ENCODE peak calls at places on chromosomes 1 and 21, in eight cellular contexts. One of them, this sample, is unnamed.

GRCh38 chr1:40404670-40405462 is 31.3 kb downstream of the SMAP2 start:
- DNase-seq in upper lobe of left lung: no peak
- DNase-seq in GM12891: no peak
- DNase-seq in lower leg skin: no peak
- DNase-seq in adrenal gland: no peak
- DNase-seq in sigmoid colon: no peak
- DNase-seq in uterus: no peak
- DNase-seq in breast epithelium: no peak
- DNase-seq in this sample: peak

GRCh38 chr21:45138199-45139002 is 64.0 kb downstream of the ADARB1 start:
- DNase-seq in adrenal gland: peak
- DNase-seq in sigmoid colon: peak
- DNase-seq in upper lobe of left lung: no peak
- DNase-seq in GM12891: peak
- DNase-seq in breast epithelium: no peak
- DNase-seq in lower leg skin: peak
- DNase-seq in uterus: peak
- DNase-seq in this sample: peak

GRCh38 chr1:180269848-180270766 is 40.0 kb downstream of the LHX4 start:
- DNase-seq in upper lobe of left lung: no peak
- DNase-seq in breast epithelium: no peak
- DNase-seq in GM12891: no peak
- DNase-seq in lower leg skin: peak
- DNase-seq in sigmoid colon: peak
- DNase-seq in uterus: no peak
- DNase-seq in adrenal gland: no peak
- DNase-seq in this sample: no peak

GRCh38 chr1:8211620-8212442 is 106.1 kb upstream of the SLC45A1 start:
- DNase-seq in uterus: no peak
- DNase-seq in sigmoid colon: peak
- DNase-seq in adrenal gland: peak
- DNase-seq in GM12891: no peak
- DNase-seq in upper lobe of left lung: peak
- DNase-seq in breast epithelium: no peak
- DNase-seq in lower leg skin: peak
- DNase-seq in this sample: no peak

GRCh38 chr1:38670544-38671122 is 188.9 kb downstream of the RRAGC start:
- DNase-seq in upper lobe of left lung: no peak
- DNase-seq in GM12891: no peak
- DNase-seq in lower leg skin: peak
- DNase-seq in breast epithelium: no peak
- DNase-seq in sigmoid colon: no peak
- DNase-seq in uterus: no peak
- DNase-seq in adrenal gland: no peak
- DNase-seq in this sample: no peak

GRCh38 chr1:156493154-156493631 is 7.4 kb downstream of the MEF2D start:
- DNase-seq in adrenal gland: no peak
- DNase-seq in breast epithelium: no peak
- DNase-seq in sigmoid colon: no peak
- DNase-seq in lower leg skin: no peak
- DNase-seq in uterus: no peak
- DNase-seq in upper lobe of left lung: no peak
- DNase-seq in GM12891: no peak
- DNase-seq in this sample: no peak

GRCh38 chr21:32807717-32808380 is 36.3 kb upstream of the PAXBP1 start:
- DNase-seq in breast epithelium: no peak
- DNase-seq in uterus: no peak
- DNase-seq in GM12891: no peak
- DNase-seq in upper lobe of left lung: no peak
- DNase-seq in lower leg skin: no peak
- DNase-seq in adrenal gland: no peak
- DNase-seq in sigmoid colon: no peak
- DNase-seq in this sample: no peak

GRCh38 chr21:43658769-43659135 is 536 bp downstream of the HSF2BP start:
- DNase-seq in GM12891: no peak
- DNase-seq in breast epithelium: no peak
- DNase-seq in upper lobe of left lung: peak
- DNase-seq in sigmoid colon: no peak
- DNase-seq in lower leg skin: peak
- DNase-seq in uterus: peak
- DNase-seq in adrenal gland: peak
- DNase-seq in this sample: no peak

GRCh38 chr1:109239580-109240068 is 9.7 kb upstream of the CELSR2 start:
- DNase-seq in uterus: no peak
- DNase-seq in GM12891: no peak
- DNase-seq in adrenal gland: no peak
- DNase-seq in breast epithelium: no peak
- DNase-seq in lower leg skin: no peak
- DNase-seq in upper lobe of left lung: no peak
- DNase-seq in sigmoid colon: peak
- DNase-seq in this sample: peak

GRCh38 chr1:166273618-166274017 is 106.8 kb upstream of the FAM78B start:
- DNase-seq in GM12891: no peak
- DNase-seq in breast epithelium: no peak
- DNase-seq in uterus: no peak
- DNase-seq in sigmoid colon: no peak
- DNase-seq in lower leg skin: no peak
- DNase-seq in adrenal gland: no peak
- DNase-seq in upper lobe of left lung: no peak
- DNase-seq in this sample: no peak

GRCh38 chr1:92509619-92510018 is 22.9 kb upstream of the GFI1 start:
- DNase-seq in breast epithelium: no peak
- DNase-seq in lower leg skin: no peak
- DNase-seq in GM12891: no peak
- DNase-seq in uterus: no peak
- DNase-seq in upper lobe of left lung: no peak
- DNase-seq in adrenal gland: no peak
- DNase-seq in sigmoid colon: no peak
- DNase-seq in this sample: no peak

DNA sequence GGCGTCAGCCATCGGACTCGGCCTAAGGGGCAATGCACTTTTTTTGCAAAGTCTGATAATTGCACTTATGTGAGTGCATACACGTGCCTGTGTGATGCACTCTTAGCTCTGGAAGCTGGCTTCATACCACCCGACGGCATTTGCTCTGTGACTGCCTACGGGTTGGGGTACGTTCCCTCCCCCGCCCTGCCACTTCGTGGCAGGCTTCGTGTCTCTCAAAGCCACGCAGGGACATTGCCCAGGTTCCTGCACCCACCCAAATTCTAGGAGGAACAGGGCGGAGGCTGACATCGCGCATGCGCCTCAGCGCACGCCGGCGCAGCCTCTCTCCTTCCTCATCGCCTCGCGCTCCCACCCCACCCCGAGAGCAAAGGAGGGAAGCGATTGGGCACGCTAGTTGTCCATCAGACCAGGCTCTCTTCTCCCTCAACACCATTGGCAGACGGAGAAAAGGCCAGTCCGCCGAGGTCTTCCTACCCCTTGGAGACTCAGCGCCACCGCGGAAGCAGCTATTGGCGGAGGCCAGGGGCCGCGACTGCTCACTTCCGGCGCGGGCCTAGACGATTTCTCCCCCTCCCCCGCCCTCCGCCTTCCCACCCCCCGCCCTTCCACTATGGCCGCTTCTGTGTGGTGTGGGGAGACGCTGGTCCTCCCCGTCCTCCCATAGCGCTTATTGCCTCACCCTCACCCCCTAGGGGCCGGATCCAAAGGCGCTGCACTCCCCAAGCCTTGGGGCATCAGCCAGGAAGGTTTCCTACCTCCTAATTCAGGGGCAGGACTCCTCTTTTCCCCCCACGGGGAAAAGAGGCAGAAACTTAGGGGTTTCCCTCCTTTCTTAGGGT is at the start of gene INTS3:
- DNase-seq in sigmoid colon: peak
- DNase-seq in lower leg skin: peak
- DNase-seq in GM12891: peak
- DNase-seq in upper lobe of left lung: peak
- DNase-seq in adrenal gland: peak
- DNase-seq in breast epithelium: peak
- DNase-seq in uterus: peak
- DNase-seq in this sample: peak
- TF ChIP-seq POLR2A in sigmoid colon: peak
- TF ChIP-seq POLR2A in lower leg skin: no peak
- TF ChIP-seq POLR2A in GM12891: peak
- TF ChIP-seq POLR2A in upper lobe of left lung: peak
- TF ChIP-seq POLR2A in adrenal gland: peak
- TF ChIP-seq POLR2A in breast epithelium: peak
- TF ChIP-seq POLR2A in uterus: peak
- TF ChIP-seq POLR2A in this sample: peak

DNA sequence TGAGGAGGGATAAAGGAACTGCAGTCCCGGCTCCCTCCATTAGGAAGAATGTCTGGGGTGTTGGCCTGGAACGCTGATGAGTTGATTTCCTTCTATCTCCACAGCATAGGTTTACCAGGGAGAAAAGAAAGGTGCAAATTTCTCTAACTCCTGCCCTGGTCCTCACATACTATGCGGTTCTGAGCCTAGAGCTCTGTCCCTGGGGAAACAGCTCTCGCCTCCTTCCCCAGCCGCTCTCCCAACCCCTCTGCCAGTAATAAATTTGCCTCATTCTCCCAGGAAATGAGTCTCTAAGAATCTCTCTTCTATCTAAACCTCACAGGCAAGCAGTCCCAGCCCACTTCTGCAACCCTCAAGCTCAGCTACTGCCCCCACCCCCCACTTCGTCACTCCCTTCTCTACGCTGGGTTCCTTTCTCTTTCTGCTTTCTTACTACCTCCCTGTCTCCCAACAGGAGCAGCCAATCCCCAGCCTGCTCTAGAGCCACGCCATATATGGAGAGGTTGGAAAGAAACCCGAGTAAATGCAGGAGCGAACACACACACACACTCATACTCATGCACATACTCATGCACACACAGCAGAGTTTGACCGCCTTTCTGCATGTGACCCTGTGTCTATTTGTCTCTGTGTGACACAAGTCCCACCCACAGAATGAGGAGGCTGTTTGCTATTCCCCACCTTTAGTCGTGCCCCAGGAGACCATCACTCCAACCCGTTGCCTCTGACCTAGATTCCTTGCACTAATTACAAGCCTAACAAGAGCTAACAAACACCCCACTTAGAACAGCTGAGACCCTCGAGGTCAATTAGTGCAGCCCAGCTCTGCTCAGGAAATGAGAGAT is 13.4 kb downstream of the PLEKHO1 start:
- DNase-seq in adrenal gland: peak
- DNase-seq in sigmoid colon: peak
- DNase-seq in uterus: peak
- DNase-seq in breast epithelium: peak
- DNase-seq in upper lobe of left lung: no peak
- DNase-seq in lower leg skin: peak
- DNase-seq in GM12891: no peak
- DNase-seq in this sample: peak
- TF ChIP-seq POLR2A in adrenal gland: peak
- TF ChIP-seq POLR2A in sigmoid colon: peak
- TF ChIP-seq POLR2A in uterus: peak
- TF ChIP-seq POLR2A in breast epithelium: peak
- TF ChIP-seq POLR2A in upper lobe of left lung: peak
- TF ChIP-seq POLR2A in lower leg skin: no peak
- TF ChIP-seq POLR2A in GM12891: peak
- TF ChIP-seq POLR2A in this sample: no peak

GRCh38 chr1:58814251-58815068 is 30.6 kb upstream of the JUN start:
- DNase-seq in lower leg skin: peak
- DNase-seq in upper lobe of left lung: peak
- DNase-seq in breast epithelium: peak
- DNase-seq in GM12891: no peak
- DNase-seq in sigmoid colon: peak
- DNase-seq in adrenal gland: peak
- DNase-seq in uterus: peak
- DNase-seq in this sample: peak

GRCh38 chr1:58815069-58815679 is 31.3 kb upstream of the JUN start:
- DNase-seq in sigmoid colon: peak
- DNase-seq in upper lobe of left lung: peak
- DNase-seq in GM12891: peak
- DNase-seq in breast epithelium: peak
- DNase-seq in lower leg skin: peak
- DNase-seq in adrenal gland: peak
- DNase-seq in uterus: peak
- DNase-seq in this sample: peak

GRCh38 chr1:58816747-58817221 is 32.9 kb upstream of the JUN start:
- DNase-seq in breast epithelium: no peak
- DNase-seq in upper lobe of left lung: no peak
- DNase-seq in uterus: no peak
- DNase-seq in lower leg skin: no peak
- DNase-seq in GM12891: no peak
- DNase-seq in adrenal gland: no peak
- DNase-seq in sigmoid colon: no peak
- DNase-seq in this sample: no peak

GRCh38 chr1:58815680-58816071 is 31.8 kb upstream of the JUN start:
- DNase-seq in GM12891: peak
- DNase-seq in lower leg skin: no peak
- DNase-seq in uterus: no peak
- DNase-seq in sigmoid colon: no peak
- DNase-seq in upper lobe of left lung: no peak
- DNase-seq in adrenal gland: peak
- DNase-seq in breast epithelium: no peak
- DNase-seq in this sample: no peak

GRCh38 chr1:58816072-58816746 is 32.4 kb upstream of the JUN start:
- DNase-seq in breast epithelium: peak
- DNase-seq in GM12891: peak
- DNase-seq in uterus: peak
- DNase-seq in upper lobe of left lung: peak
- DNase-seq in lower leg skin: peak
- DNase-seq in adrenal gland: peak
- DNase-seq in sigmoid colon: peak
- DNase-seq in this sample: peak
- TF ChIP-seq POLR2A in breast epithelium: no peak
- TF ChIP-seq POLR2A in GM12891: peak
- TF ChIP-seq POLR2A in uterus: peak
- TF ChIP-seq POLR2A in upper lobe of left lung: peak
- TF ChIP-seq POLR2A in lower leg skin: no peak
- TF ChIP-seq POLR2A in adrenal gland: peak
- TF ChIP-seq POLR2A in sigmoid colon: peak
- TF ChIP-seq POLR2A in this sample: peak

DNA sequence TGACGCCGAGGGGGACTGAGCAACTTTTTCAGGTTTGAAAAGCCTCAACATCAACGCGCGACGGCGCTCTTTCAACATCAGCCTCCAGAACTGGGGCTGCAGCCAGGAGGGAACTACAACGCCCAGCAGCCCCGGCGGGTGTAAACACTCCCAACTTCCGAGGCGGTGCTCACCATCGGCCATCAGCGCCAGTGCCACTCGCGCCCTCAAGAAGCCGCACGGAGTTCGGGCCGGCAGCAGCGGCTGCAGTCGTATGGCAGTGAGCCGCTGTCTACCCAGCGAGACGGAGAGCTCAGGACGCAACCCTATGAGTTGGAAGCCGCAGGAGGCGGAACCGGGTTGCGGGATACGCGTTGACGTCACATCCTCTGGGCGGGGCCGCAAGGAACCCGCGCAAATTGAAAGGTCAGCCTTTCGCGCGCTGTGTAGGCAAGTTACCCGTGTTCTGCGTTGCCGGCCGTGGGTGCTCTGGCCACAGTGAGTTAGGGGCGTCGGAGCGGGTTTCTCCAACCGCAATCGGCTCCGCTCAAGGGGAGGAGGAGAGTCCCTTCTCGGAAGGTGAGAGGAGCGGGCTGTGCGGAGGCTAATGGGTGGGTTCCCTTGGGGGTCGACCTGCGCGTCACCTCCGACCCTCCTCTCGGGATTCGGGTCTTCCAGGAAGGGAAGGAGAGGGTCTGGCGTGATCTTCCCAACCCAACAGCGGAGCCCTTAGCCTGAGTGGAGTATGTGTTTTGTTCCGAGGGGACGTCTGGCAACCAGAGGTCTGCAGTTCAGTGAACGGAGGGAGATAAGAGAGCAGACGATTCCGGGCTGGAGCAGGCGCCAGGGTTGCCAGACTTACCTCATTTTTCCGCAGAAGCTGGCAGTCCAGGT is at the start of gene EXO1:
- DNase-seq in sigmoid colon: peak
- DNase-seq in adrenal gland: peak
- DNase-seq in upper lobe of left lung: peak
- DNase-seq in lower leg skin: peak
- DNase-seq in GM12891: peak
- DNase-seq in breast epithelium: peak
- DNase-seq in uterus: peak
- DNase-seq in this sample: peak
- TF ChIP-seq POLR2A in sigmoid colon: no peak
- TF ChIP-seq POLR2A in adrenal gland: no peak
- TF ChIP-seq POLR2A in upper lobe of left lung: peak
- TF ChIP-seq POLR2A in lower leg skin: no peak
- TF ChIP-seq POLR2A in GM12891: peak
- TF ChIP-seq POLR2A in breast epithelium: no peak
- TF ChIP-seq POLR2A in uterus: no peak
- TF ChIP-seq POLR2A in this sample: peak

This sample was measured in erythroblast.